ENCODE peak calls at places on chromosomes 3 and 15, in six cellular contexts. O is iris pigment epithelial cell, J is LoVo, S is D341Med, B is small intestine, M is aorta. X is an unnamed sample.

GRCh38 chr15:38554354-38554753 is 10.3 kb downstream of the RASGRP1 start:
- DNase-seq in J (no peak), M (no peak), S (no peak), O (peak; percentile 55), B (no peak), X (peak; percentile 50)

GRCh38 chr15:58243083-58243482 is 104.9 kb downstream of the AQP9 start:
- DNase-seq in J (no peak), B (no peak), M (no peak), S (no peak), O (no peak), X (no peak)

GRCh38 chr15:39625856-39626255 is 45.0 kb downstream of the THBS1 start:
- DNase-seq in J (no peak), S (no peak), B (no peak), M (no peak), O (peak; percentile 81), X (peak; percentile 60)

GRCh38 chr3:42601898-42602581 is 1.6 kb downstream of the NKTR start:
- DNase-seq in J (no peak), S (no peak), B (peak; percentile 45), O (peak; percentile 32), M (no peak), X (no peak)

GRCh38 chr15:74040115-74040850 is 42.1 kb downstream of the GOLGA6A start:
- DNase-seq in B (no peak), M (peak; percentile 85), J (peak; percentile 11), O (peak; percentile 85), S (no peak), X (peak; percentile 50)

GRCh38 chr3:129446926-129447325 is 6.9 kb downstream of the IFT122 start:
- DNase-seq in S (no peak), O (no peak), M (no peak), J (no peak), B (no peak), X (no peak)

GRCh38 chr15:25568751-25569150 is 129.9 kb upstream of the UBE3A start:
- DNase-seq in J (no peak), S (no peak), M (peak; percentile 81), O (no peak), B (no peak), X (no peak)

GRCh38 chr3:187352581-187353575 is 15.3 kb upstream of the RTP4 start:
- DNase-seq in O (peak; percentile 7), S (no peak), M (no peak), J (peak; percentile 8), B (peak; percentile 87), X (peak; percentile 84)

GRCh38 chr3:142929109-142929508 is 34.4 kb downstream of the PAQR9 start:
- DNase-seq in M (no peak), B (peak; percentile 66), S (peak; percentile 81), O (peak; percentile 50), J (peak; percentile 43), X (peak; percentile 56)

GRCh38 chr3:101414121-101414520 is 93.7 kb upstream of the IMPG2 start:
- DNase-seq in J (no peak), O (no peak), M (no peak), S (no peak), B (no peak), X (no peak)

GRCh38 chr15:80339601-80340000 is 64.6 kb upstream of the ARNT2 start:
- DNase-seq in O (no peak), J (no peak), B (no peak), S (no peak), M (no peak), X (no peak)

GRCh38 chr3:168239287-168239686 is 143.6 kb upstream of the GOLIM4 start:
- DNase-seq in S (no peak), J (no peak), B (no peak), O (no peak), M (no peak), X (no peak)

GRCh38 chr3:163438760-163439159 is 1639.5 kb downstream of the SI start:
- DNase-seq in S (no peak), J (no peak), B (no peak), O (no peak), M (no peak), X (no peak)

GRCh38 chr3:172606021-172606420 is 82.8 kb upstream of the TNFSF10 start:
- DNase-seq in M (no peak), S (no peak), B (no peak), O (peak; percentile 85), J (no peak), X (peak; percentile 93)

GRCh38 chr3:46566040-46566631 is at the start of gene LRRC2:
- DNase-seq in M (no peak), B (peak; percentile 48), J (no peak), S (peak; percentile 41), O (peak; percentile 59), X (no peak)

GRCh38 chr3:169929830-169930519 is 18.6 kb downstream of the SAMD7 start:
- DNase-seq in B (no peak), S (no peak), J (no peak), M (no peak), O (no peak), X (no peak)

GRCh38 chr15:62841269-62841628 is 201.3 kb upstream of the TPM1 start:
- DNase-seq in B (no peak), M (no peak), S (no peak), O (no peak), J (no peak), X (peak; percentile 58)

GRCh38 chr3:189687475-189687874 is 56.3 kb downstream of the TP63 start:
- DNase-seq in M (no peak), B (no peak), J (no peak), S (no peak), O (no peak), X (no peak)

GRCh38 chr3:188179006-188179966 is 25.3 kb downstream of the LPP start:
- DNase-seq in J (no peak), O (peak; percentile 59), S (no peak), B (no peak), M (peak; percentile 83), X (no peak)

GRCh38 chr3:188931531-188931930 is 240.2 kb upstream of the TPRG1 start:
- DNase-seq in M (no peak), B (no peak), O (no peak), J (no peak), S (no peak), X (peak; percentile 79)

GRCh38 chr3:99999541-99999940 is 114.8 kb downstream of the FILIP1L start:
- DNase-seq in O (peak; percentile 66), M (no peak), S (no peak), J (no peak), B (no peak), X (peak; percentile 79)

GRCh38 chr3:136632625-136633081 is 119.5 kb downstream of the STAG1 start:
- DNase-seq in B (no peak), O (no peak), J (no peak), S (no peak), M (no peak), X (no peak)

GRCh38 chr3:99958177-99958912 is 140.7 kb downstream of the CMSS1 start:
- DNase-seq in M (no peak), B (no peak), J (no peak), O (no peak), S (no peak), X (no peak)

GRCh38 chr3:98329392-98330124 is 24.1 kb upstream of the OR5K4 start:
- DNase-seq in O (peak; percentile 49), M (no peak), B (peak; percentile 37), S (peak; percentile 62), J (peak; percentile 54), X (peak; percentile 36)

GRCh38 chr3:116000315-116000714 is 377.0 kb downstream of the GAP43 start:
- DNase-seq in S (no peak), B (no peak), O (peak; percentile 89), M (no peak), J (peak; percentile 8), X (peak; percentile 99)

GRCh38 chr15:85100186-85100937 is 118.7 kb downstream of the PDE8A start:
- DNase-seq in B (no peak), S (no peak), M (no peak), J (no peak), O (peak; percentile 57), X (peak; percentile 48)

X was measured in renal cortical epithelial cell.